ENCODE peak calls at places on chromosomes 5 and 9, in nine cellular contexts. One of them, this sample, is unnamed.

GRCh38 chr9:71736236-71736635 is 32.1 kb downstream of the CEMIP2 start:
- DNase-seq in GM23248: no peak
- DNase-seq in ovary: no peak
- DNase-seq in heart left ventricle: no peak
- DNase-seq in HCT116: no peak
- DNase-seq in left ventricle myocardium inferior: no peak
- DNase-seq in IMR-90: no peak
- DNase-seq in fibroblast of lung: no peak
- DNase-seq in pancreas: no peak
- DNase-seq in this sample: no peak

GRCh38 chr9:96441798-96442445 is 8.0 kb upstream of the HABP4 start:
- DNase-seq in GM23248: peak; percentile 48
- DNase-seq in ovary: no peak
- DNase-seq in heart left ventricle: no peak
- DNase-seq in HCT116: no peak
- DNase-seq in left ventricle myocardium inferior: no peak
- DNase-seq in IMR-90: peak; percentile 23
- DNase-seq in fibroblast of lung: no peak
- DNase-seq in pancreas: no peak
- DNase-seq in this sample: peak; percentile 68

GRCh38 chr5:125476888-125477585 is 730.6 kb upstream of the ZNF608 start:
- DNase-seq in GM23248: no peak
- DNase-seq in ovary: no peak
- DNase-seq in heart left ventricle: no peak
- DNase-seq in HCT116: no peak
- DNase-seq in left ventricle myocardium inferior: no peak
- DNase-seq in IMR-90: peak; percentile 47
- DNase-seq in fibroblast of lung: peak; percentile 76
- DNase-seq in pancreas: no peak
- DNase-seq in this sample: no peak

GRCh38 chr5:143979044-143979690 is 167.2 kb downstream of the HMHB1 start:
- DNase-seq in GM23248: peak; percentile 40
- DNase-seq in ovary: no peak
- DNase-seq in heart left ventricle: no peak
- DNase-seq in HCT116: no peak
- DNase-seq in left ventricle myocardium inferior: no peak
- DNase-seq in IMR-90: no peak
- DNase-seq in fibroblast of lung: peak; percentile 5
- DNase-seq in pancreas: no peak
- DNase-seq in this sample: no peak

GRCh38 chr9:114906922-114907571 is 23.3 kb downstream of the TNFSF8 start:
- DNase-seq in GM23248: peak; percentile 72
- DNase-seq in ovary: no peak
- DNase-seq in heart left ventricle: no peak
- DNase-seq in HCT116: peak; percentile 38
- DNase-seq in left ventricle myocardium inferior: no peak
- DNase-seq in IMR-90: peak; percentile 61
- DNase-seq in fibroblast of lung: peak; percentile 39
- DNase-seq in pancreas: no peak
- DNase-seq in this sample: peak; percentile 33

GRCh38 chr9:78893758-78894157 is 596.8 kb downstream of the PSAT1 start:
- DNase-seq in GM23248: peak; percentile 67
- DNase-seq in ovary: no peak
- DNase-seq in heart left ventricle: no peak
- DNase-seq in HCT116: no peak
- DNase-seq in left ventricle myocardium inferior: no peak
- DNase-seq in IMR-90: no peak
- DNase-seq in fibroblast of lung: no peak
- DNase-seq in pancreas: no peak
- DNase-seq in this sample: no peak

GRCh38 chr5:169652057-169652456 is 15.0 kb downstream of the DOCK2 start:
- DNase-seq in GM23248: no peak
- DNase-seq in ovary: no peak
- DNase-seq in heart left ventricle: peak; percentile 73
- DNase-seq in HCT116: no peak
- DNase-seq in left ventricle myocardium inferior: peak; percentile 65
- DNase-seq in IMR-90: no peak
- DNase-seq in fibroblast of lung: no peak
- DNase-seq in pancreas: peak; percentile 83
- DNase-seq in this sample: no peak

GRCh38 chr5:18394154-18394804 is 760.0 kb downstream of the TAF11L14 start:
- DNase-seq in GM23248: peak; percentile 78
- DNase-seq in ovary: no peak
- DNase-seq in heart left ventricle: no peak
- DNase-seq in HCT116: no peak
- DNase-seq in left ventricle myocardium inferior: no peak
- DNase-seq in IMR-90: peak; percentile 18
- DNase-seq in fibroblast of lung: peak; percentile 40
- DNase-seq in pancreas: no peak
- DNase-seq in this sample: peak; percentile 18

GRCh38 chr9:131021785-131022184 is 12.8 kb downstream of the LAMC3 start:
- DNase-seq in GM23248: no peak
- DNase-seq in ovary: no peak
- DNase-seq in heart left ventricle: peak; percentile 30
- DNase-seq in HCT116: no peak
- DNase-seq in left ventricle myocardium inferior: no peak
- DNase-seq in IMR-90: no peak
- DNase-seq in fibroblast of lung: no peak
- DNase-seq in pancreas: no peak
- DNase-seq in this sample: no peak

GRCh38 chr5:145981612-145982571 is 45.5 kb downstream of the SH3RF2 start:
- DNase-seq in GM23248: no peak
- DNase-seq in ovary: no peak
- DNase-seq in heart left ventricle: no peak
- DNase-seq in HCT116: no peak
- DNase-seq in left ventricle myocardium inferior: no peak
- DNase-seq in IMR-90: no peak
- DNase-seq in fibroblast of lung: peak; percentile 72
- DNase-seq in pancreas: no peak
- DNase-seq in this sample: peak; percentile 44

GRCh38 chr9:20507431-20507830 is 114.9 kb downstream of the MLLT3 start:
- DNase-seq in GM23248: no peak
- DNase-seq in ovary: no peak
- DNase-seq in heart left ventricle: no peak
- DNase-seq in HCT116: no peak
- DNase-seq in left ventricle myocardium inferior: no peak
- DNase-seq in IMR-90: no peak
- DNase-seq in fibroblast of lung: no peak
- DNase-seq in pancreas: no peak
- DNase-seq in this sample: no peak

GRCh38 chr5:65261499-65261898 is 220.2 kb downstream of the ADAMTS6 start:
- DNase-seq in GM23248: peak; percentile 14
- DNase-seq in ovary: no peak
- DNase-seq in heart left ventricle: no peak
- DNase-seq in HCT116: no peak
- DNase-seq in left ventricle myocardium inferior: no peak
- DNase-seq in IMR-90: no peak
- DNase-seq in fibroblast of lung: peak; percentile 4
- DNase-seq in pancreas: no peak
- DNase-seq in this sample: no peak

GRCh38 chr9:76810377-76810957 is 46.2 kb downstream of the PCA3 start:
- DNase-seq in GM23248: peak; percentile 72
- DNase-seq in ovary: peak; percentile 36
- DNase-seq in heart left ventricle: no peak
- DNase-seq in HCT116: peak; percentile 59
- DNase-seq in left ventricle myocardium inferior: no peak
- DNase-seq in IMR-90: peak; percentile 72
- DNase-seq in fibroblast of lung: peak; percentile 53
- DNase-seq in pancreas: no peak
- DNase-seq in this sample: peak; percentile 72

GRCh38 chr5:148620696-148621095 is 33.6 kb downstream of the HTR4 start:
- DNase-seq in GM23248: no peak
- DNase-seq in ovary: no peak
- DNase-seq in heart left ventricle: no peak
- DNase-seq in HCT116: no peak
- DNase-seq in left ventricle myocardium inferior: no peak
- DNase-seq in IMR-90: no peak
- DNase-seq in fibroblast of lung: no peak
- DNase-seq in pancreas: no peak
- DNase-seq in this sample: peak; percentile 60

DNA sequence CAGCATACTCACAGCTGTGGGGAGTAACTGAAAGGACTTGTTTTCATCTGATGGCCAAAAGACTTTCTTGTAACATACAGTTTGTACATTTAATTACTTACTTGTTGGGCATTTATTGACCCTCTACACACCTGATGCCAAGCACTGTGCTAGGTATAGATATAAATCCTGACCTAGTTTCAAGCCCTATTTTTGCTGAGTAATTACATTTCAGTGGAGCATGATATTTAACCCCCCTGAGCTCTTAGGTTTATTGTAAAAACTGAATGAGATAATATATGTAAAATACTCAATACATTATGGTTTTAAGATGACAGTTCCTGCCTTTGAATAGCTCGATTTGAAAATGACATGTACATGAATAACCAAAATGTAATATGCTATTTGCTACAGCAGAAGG is 68.1 kb upstream of the SLC12A2 start:
- DNase-seq in GM23248: no peak
- DNase-seq in ovary: no peak
- DNase-seq in heart left ventricle: no peak
- DNase-seq in HCT116: no peak
- DNase-seq in left ventricle myocardium inferior: no peak
- DNase-seq in IMR-90: no peak
- DNase-seq in fibroblast of lung: no peak
- DNase-seq in pancreas: no peak
- DNase-seq in this sample: no peak
- H3K27ac ChIP-seq in GM23248: no peak overlapping the region
- H3K27ac ChIP-seq in ovary: no peak overlapping the region
- H3K27ac ChIP-seq in heart left ventricle: no peak overlapping the region
- H3K27ac ChIP-seq in HCT116: no peak overlapping the region
- H3K27ac ChIP-seq in left ventricle myocardium inferior: no peak overlapping the region
- H3K27ac ChIP-seq in IMR-90: no peak overlapping the region
- H3K27ac ChIP-seq in fibroblast of lung: no peak overlapping the region
- H3K27ac ChIP-seq in pancreas: no peak overlapping the region
- H3K27ac ChIP-seq in this sample: no peak overlapping the region

GRCh38 chr9:133545494-133546286 is 11.2 kb downstream of the ADAMTSL2 start:
- DNase-seq in GM23248: no peak
- DNase-seq in ovary: no peak
- DNase-seq in heart left ventricle: no peak
- DNase-seq in HCT116: no peak
- DNase-seq in left ventricle myocardium inferior: no peak
- DNase-seq in IMR-90: no peak
- DNase-seq in fibroblast of lung: no peak
- DNase-seq in pancreas: no peak
- DNase-seq in this sample: no peak
- H3K27ac ChIP-seq in GM23248: no peak overlapping the region
- H3K27ac ChIP-seq in ovary: no peak overlapping the region
- H3K27ac ChIP-seq in heart left ventricle: peak overlapping the region; percentile 53
- H3K27ac ChIP-seq in HCT116: no peak overlapping the region
- H3K27ac ChIP-seq in left ventricle myocardium inferior: peak overlapping the region; percentile 72
- H3K27ac ChIP-seq in IMR-90: no peak overlapping the region
- H3K27ac ChIP-seq in fibroblast of lung: no peak overlapping the region
- H3K27ac ChIP-seq in pancreas: peak overlapping the region; percentile 10
- H3K27ac ChIP-seq in this sample: no peak overlapping the region

DNA sequence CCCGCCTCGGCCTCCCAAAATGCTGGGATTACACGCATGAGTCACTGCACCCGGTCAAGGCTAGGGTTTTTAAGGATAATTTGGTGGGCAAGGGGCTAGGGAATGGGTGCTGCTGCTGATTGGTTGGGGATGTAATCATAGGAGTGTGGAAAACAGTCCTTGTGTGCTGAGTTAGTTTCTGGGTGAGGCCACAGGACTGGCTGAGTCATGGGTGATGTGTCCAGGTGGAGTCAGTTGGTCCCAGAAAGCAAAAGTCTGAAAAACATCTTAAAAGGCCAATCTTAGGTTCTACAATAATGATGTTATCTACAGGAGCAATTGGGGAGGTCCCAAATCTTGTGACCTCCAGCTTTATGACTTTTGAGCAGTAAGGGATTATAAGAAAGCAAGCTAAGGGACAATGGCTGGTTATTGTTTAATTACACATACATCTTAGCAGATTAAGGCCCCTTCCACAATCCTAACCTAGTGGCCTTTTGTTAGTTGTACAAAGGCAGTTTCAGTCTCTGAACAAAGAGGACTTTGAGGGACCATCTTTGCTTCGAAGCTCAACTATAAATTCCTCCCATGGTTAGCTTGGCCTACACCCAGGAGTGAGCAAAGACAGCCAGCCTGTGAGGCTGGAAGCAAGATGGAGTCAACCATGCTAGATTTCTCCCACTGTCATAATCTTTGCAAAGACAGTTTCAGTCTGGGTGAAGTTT is 5.5 kb upstream of the AOPEP start:
- DNase-seq in GM23248: peak; percentile 30
- DNase-seq in ovary: no peak
- DNase-seq in heart left ventricle: no peak
- DNase-seq in HCT116: no peak
- DNase-seq in left ventricle myocardium inferior: no peak
- DNase-seq in IMR-90: no peak
- DNase-seq in fibroblast of lung: no peak
- DNase-seq in pancreas: no peak
- DNase-seq in this sample: no peak
- H3K27ac ChIP-seq in GM23248: no peak overlapping the region
- H3K27ac ChIP-seq in ovary: no peak overlapping the region
- H3K27ac ChIP-seq in heart left ventricle: no peak overlapping the region
- H3K27ac ChIP-seq in HCT116: no peak overlapping the region
- H3K27ac ChIP-seq in left ventricle myocardium inferior: no peak overlapping the region
- H3K27ac ChIP-seq in IMR-90: no peak overlapping the region
- H3K27ac ChIP-seq in fibroblast of lung: no peak overlapping the region
- H3K27ac ChIP-seq in pancreas: no peak overlapping the region
- H3K27ac ChIP-seq in this sample: no peak overlapping the region

GRCh38 chr5:140403613-140404012 is 2.0 kb downstream of the ANKHD1 start:
- DNase-seq in GM23248: no peak
- DNase-seq in ovary: no peak
- DNase-seq in heart left ventricle: no peak
- DNase-seq in HCT116: no peak
- DNase-seq in left ventricle myocardium inferior: no peak
- DNase-seq in IMR-90: no peak
- DNase-seq in fibroblast of lung: no peak
- DNase-seq in pancreas: no peak
- DNase-seq in this sample: peak; percentile 29
- H3K27ac ChIP-seq in GM23248: no peak overlapping the region
- H3K27ac ChIP-seq in ovary: no peak overlapping the region
- H3K27ac ChIP-seq in heart left ventricle: no peak overlapping the region
- H3K27ac ChIP-seq in HCT116: no peak overlapping the region
- H3K27ac ChIP-seq in left ventricle myocardium inferior: peak overlapping the region; percentile 97
- H3K27ac ChIP-seq in IMR-90: no peak overlapping the region
- H3K27ac ChIP-seq in fibroblast of lung: no peak overlapping the region
- H3K27ac ChIP-seq in pancreas: no peak overlapping the region
- H3K27ac ChIP-seq in this sample: no peak overlapping the region

GRCh38 chr5:155189981-155190380 is 176.4 kb downstream of the KIF4B start:
- DNase-seq in GM23248: no peak
- DNase-seq in ovary: no peak
- DNase-seq in heart left ventricle: no peak
- DNase-seq in HCT116: no peak
- DNase-seq in left ventricle myocardium inferior: no peak
- DNase-seq in IMR-90: no peak
- DNase-seq in fibroblast of lung: no peak
- DNase-seq in pancreas: no peak
- DNase-seq in this sample: no peak
- H3K27ac ChIP-seq in GM23248: no peak overlapping the region
- H3K27ac ChIP-seq in ovary: no peak overlapping the region
- H3K27ac ChIP-seq in heart left ventricle: no peak overlapping the region
- H3K27ac ChIP-seq in HCT116: no peak overlapping the region
- H3K27ac ChIP-seq in left ventricle myocardium inferior: no peak overlapping the region
- H3K27ac ChIP-seq in IMR-90: no peak overlapping the region
- H3K27ac ChIP-seq in fibroblast of lung: no peak overlapping the region
- H3K27ac ChIP-seq in pancreas: no peak overlapping the region
- H3K27ac ChIP-seq in this sample: no peak overlapping the region

DNA sequence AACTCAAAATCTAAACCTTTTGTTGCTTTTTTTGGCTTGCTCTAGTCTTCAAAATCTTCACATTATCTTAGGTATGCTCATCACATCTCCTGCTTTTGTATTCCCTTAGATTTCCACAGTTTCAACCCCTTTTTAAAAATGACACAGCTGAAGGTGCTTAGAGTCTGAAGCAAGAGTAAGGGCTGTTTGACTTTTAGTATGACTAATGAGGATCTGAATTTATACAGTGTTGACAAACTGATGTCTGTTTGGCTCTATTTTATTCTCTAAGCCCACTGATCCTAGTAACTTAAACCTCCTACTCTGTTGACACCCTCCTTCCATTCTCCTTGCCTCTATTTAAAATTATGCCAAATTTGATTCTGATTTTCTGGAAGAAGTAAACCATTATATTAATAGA is 200.1 kb downstream of the MCTP1 start:
- DNase-seq in GM23248: no peak
- DNase-seq in ovary: no peak
- DNase-seq in heart left ventricle: no peak
- DNase-seq in HCT116: no peak
- DNase-seq in left ventricle myocardium inferior: no peak
- DNase-seq in IMR-90: no peak
- DNase-seq in fibroblast of lung: no peak
- DNase-seq in pancreas: no peak
- DNase-seq in this sample: no peak
- H3K27ac ChIP-seq in GM23248: no peak overlapping the region
- H3K27ac ChIP-seq in ovary: no peak overlapping the region
- H3K27ac ChIP-seq in heart left ventricle: no peak overlapping the region
- H3K27ac ChIP-seq in HCT116: no peak overlapping the region
- H3K27ac ChIP-seq in left ventricle myocardium inferior: no peak overlapping the region
- H3K27ac ChIP-seq in IMR-90: no peak overlapping the region
- H3K27ac ChIP-seq in fibroblast of lung: no peak overlapping the region
- H3K27ac ChIP-seq in pancreas: no peak overlapping the region
- H3K27ac ChIP-seq in this sample: no peak overlapping the region

This sample was measured in small intestine.